ENCODE peak calls at places on chromosomes 2 and 18, in eight cellular contexts. One of them, this sample, is unnamed. For H3K4me1, the result is how much of the 10 kb centered on the place peaks cover.

GRCh38 chr2:101038455-101039255 is 36.6 kb downstream of the RPL31 start:
- DNase-seq in fibroblast of lung: no peak
- DNase-seq in tibial nerve: no peak
- DNase-seq in mammary epithelial cell: peak
- DNase-seq in body of pancreas: peak
- DNase-seq in heart right ventricle: no peak
- DNase-seq in CD8-positive, alpha-beta T cell: no peak
- DNase-seq in astrocyte: no peak
- DNase-seq in this sample: no peak

GRCh38 chr2:190927257-190927656 is 46.6 kb downstream of the GLS start:
- DNase-seq in fibroblast of lung: peak
- DNase-seq in tibial nerve: no peak
- DNase-seq in mammary epithelial cell: peak
- DNase-seq in body of pancreas: peak
- DNase-seq in heart right ventricle: no peak
- DNase-seq in CD8-positive, alpha-beta T cell: no peak
- DNase-seq in astrocyte: peak
- DNase-seq in this sample: no peak

GRCh38 chr18:8889479-8889878 is 184.1 kb downstream of the MTCL1 start:
- DNase-seq in fibroblast of lung: peak
- DNase-seq in tibial nerve: no peak
- DNase-seq in mammary epithelial cell: no peak
- DNase-seq in body of pancreas: no peak
- DNase-seq in heart right ventricle: no peak
- DNase-seq in CD8-positive, alpha-beta T cell: no peak
- DNase-seq in astrocyte: peak
- DNase-seq in this sample: no peak

GRCh38 chr18:55465313-55465712 is 122.7 kb downstream of the TCF4 start:
- DNase-seq in fibroblast of lung: no peak
- DNase-seq in tibial nerve: no peak
- DNase-seq in mammary epithelial cell: no peak
- DNase-seq in body of pancreas: no peak
- DNase-seq in heart right ventricle: no peak
- DNase-seq in CD8-positive, alpha-beta T cell: no peak
- DNase-seq in astrocyte: no peak
- DNase-seq in this sample: no peak

GRCh38 chr2:119480184-119480583 is 44.1 kb downstream of the SCTR start:
- DNase-seq in fibroblast of lung: no peak
- DNase-seq in tibial nerve: no peak
- DNase-seq in mammary epithelial cell: no peak
- DNase-seq in body of pancreas: no peak
- DNase-seq in heart right ventricle: no peak
- DNase-seq in CD8-positive, alpha-beta T cell: no peak
- DNase-seq in astrocyte: no peak
- DNase-seq in this sample: no peak

GRCh38 chr2:77161009-77161408 is 361.2 kb downstream of the LRRTM4 start:
- DNase-seq in fibroblast of lung: peak
- DNase-seq in tibial nerve: no peak
- DNase-seq in mammary epithelial cell: no peak
- DNase-seq in body of pancreas: no peak
- DNase-seq in heart right ventricle: no peak
- DNase-seq in CD8-positive, alpha-beta T cell: no peak
- DNase-seq in astrocyte: peak
- DNase-seq in this sample: no peak

GRCh38 chr18:7482342-7482741 is 84.8 kb upstream of the PTPRM start:
- DNase-seq in fibroblast of lung: no peak
- DNase-seq in tibial nerve: no peak
- DNase-seq in mammary epithelial cell: peak
- DNase-seq in body of pancreas: no peak
- DNase-seq in heart right ventricle: no peak
- DNase-seq in CD8-positive, alpha-beta T cell: no peak
- DNase-seq in astrocyte: no peak
- DNase-seq in this sample: no peak

GRCh38 chr2:134207589-134208209 is 46.2 kb upstream of the MGAT5 start:
- DNase-seq in fibroblast of lung: peak
- DNase-seq in tibial nerve: peak
- DNase-seq in mammary epithelial cell: peak
- DNase-seq in body of pancreas: peak
- DNase-seq in heart right ventricle: peak
- DNase-seq in CD8-positive, alpha-beta T cell: peak
- DNase-seq in astrocyte: no peak
- DNase-seq in this sample: peak

GRCh38 chr2:174217883-174218282 is 30.4 kb downstream of the OLA1 start:
- DNase-seq in fibroblast of lung: peak
- DNase-seq in tibial nerve: no peak
- DNase-seq in mammary epithelial cell: no peak
- DNase-seq in body of pancreas: no peak
- DNase-seq in heart right ventricle: no peak
- DNase-seq in CD8-positive, alpha-beta T cell: no peak
- DNase-seq in astrocyte: no peak
- DNase-seq in this sample: no peak

GRCh38 chr2:215929602-215930335 is 83.6 kb downstream of the MREG start:
- DNase-seq in fibroblast of lung: peak
- DNase-seq in tibial nerve: no peak
- DNase-seq in mammary epithelial cell: peak
- DNase-seq in body of pancreas: no peak
- DNase-seq in heart right ventricle: no peak
- DNase-seq in CD8-positive, alpha-beta T cell: no peak
- DNase-seq in astrocyte: peak
- DNase-seq in this sample: no peak

GRCh38 chr18:8469793-8470192 is 139.4 kb upstream of the RAB12 start:
- DNase-seq in fibroblast of lung: peak
- DNase-seq in tibial nerve: no peak
- DNase-seq in mammary epithelial cell: peak
- DNase-seq in body of pancreas: no peak
- DNase-seq in heart right ventricle: no peak
- DNase-seq in CD8-positive, alpha-beta T cell: no peak
- DNase-seq in astrocyte: peak
- DNase-seq in this sample: no peak

GRCh38 chr2:62814132-62814531 is 108.6 kb downstream of the EHBP1 start:
- DNase-seq in fibroblast of lung: peak
- DNase-seq in tibial nerve: no peak
- DNase-seq in mammary epithelial cell: peak
- DNase-seq in body of pancreas: no peak
- DNase-seq in heart right ventricle: no peak
- DNase-seq in CD8-positive, alpha-beta T cell: no peak
- DNase-seq in astrocyte: peak
- DNase-seq in this sample: no peak

GRCh38 chr2:214471990-214472389 is 61.1 kb downstream of the VWC2L start:
- DNase-seq in fibroblast of lung: peak
- DNase-seq in tibial nerve: no peak
- DNase-seq in mammary epithelial cell: no peak
- DNase-seq in body of pancreas: no peak
- DNase-seq in heart right ventricle: no peak
- DNase-seq in CD8-positive, alpha-beta T cell: no peak
- DNase-seq in astrocyte: peak
- DNase-seq in this sample: no peak

GRCh38 chr2:201580486-201580885 is 62.8 kb downstream of the TMEM237 start:
- DNase-seq in fibroblast of lung: peak
- DNase-seq in tibial nerve: no peak
- DNase-seq in mammary epithelial cell: no peak
- DNase-seq in body of pancreas: no peak
- DNase-seq in heart right ventricle: no peak
- DNase-seq in CD8-positive, alpha-beta T cell: no peak
- DNase-seq in astrocyte: peak
- DNase-seq in this sample: no peak

GRCh38 chr2:77210725-77211124 is 311.5 kb downstream of the LRRTM4 start:
- DNase-seq in fibroblast of lung: no peak
- DNase-seq in tibial nerve: no peak
- DNase-seq in mammary epithelial cell: no peak
- DNase-seq in body of pancreas: peak
- DNase-seq in heart right ventricle: no peak
- DNase-seq in CD8-positive, alpha-beta T cell: no peak
- DNase-seq in astrocyte: no peak
- DNase-seq in this sample: no peak

DNA sequence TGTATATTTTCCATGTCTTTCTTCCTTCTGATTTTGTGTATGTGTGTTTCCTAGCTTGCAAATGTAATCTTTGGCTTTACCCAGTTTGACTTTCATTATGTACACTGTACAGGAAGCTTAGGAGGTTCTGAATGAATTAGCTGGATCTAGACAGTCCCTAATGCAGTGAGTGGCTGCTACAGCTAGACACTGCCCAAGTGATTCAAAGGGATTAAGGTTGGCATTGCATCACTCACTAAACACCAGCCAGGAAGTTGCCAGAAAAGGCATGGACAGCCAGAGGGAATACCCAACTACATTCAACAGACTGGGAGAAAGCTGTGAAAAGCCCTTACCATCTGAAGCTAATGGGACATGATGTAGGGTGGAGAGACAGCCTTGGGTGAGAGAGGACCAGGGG is 316.0 kb upstream of the MEX3C start:
- DNase-seq in fibroblast of lung: no peak
- DNase-seq in tibial nerve: no peak
- DNase-seq in mammary epithelial cell: peak
- DNase-seq in body of pancreas: no peak
- DNase-seq in heart right ventricle: no peak
- DNase-seq in CD8-positive, alpha-beta T cell: no peak
- DNase-seq in astrocyte: no peak
- DNase-seq in this sample: no peak
- H3K27ac ChIP-seq in fibroblast of lung: no peak
- H3K27ac ChIP-seq in tibial nerve: no peak
- H3K27ac ChIP-seq in mammary epithelial cell: peak
- H3K27ac ChIP-seq in body of pancreas: no peak
- H3K27ac ChIP-seq in heart right ventricle: no peak
- H3K27ac ChIP-seq in CD8-positive, alpha-beta T cell: no peak
- H3K27ac ChIP-seq in astrocyte: no peak
- H3K27ac ChIP-seq in this sample: no peak

GRCh38 chr18:21262979-21263378 is 20.9 kb downstream of the GREB1L start:
- DNase-seq in fibroblast of lung: peak
- DNase-seq in tibial nerve: no peak
- DNase-seq in mammary epithelial cell: peak
- DNase-seq in body of pancreas: no peak
- DNase-seq in heart right ventricle: no peak
- DNase-seq in CD8-positive, alpha-beta T cell: no peak
- DNase-seq in astrocyte: no peak
- DNase-seq in this sample: no peak
- H3K4me1 ChIP-seq in fibroblast of lung: under half
- H3K4me1 ChIP-seq in tibial nerve: under half
- H3K4me1 ChIP-seq in mammary epithelial cell: under half
- H3K4me1 ChIP-seq in body of pancreas: under half
- H3K4me1 ChIP-seq in heart right ventricle: under half
- H3K4me1 ChIP-seq in CD8-positive, alpha-beta T cell: under half
- H3K4me1 ChIP-seq in astrocyte: under half
- H3K4me1 ChIP-seq in this sample: under half

GRCh38 chr2:72935611-72935957 is 18.3 kb downstream of the EMX1 start:
- DNase-seq in fibroblast of lung: no peak
- DNase-seq in tibial nerve: no peak
- DNase-seq in mammary epithelial cell: no peak
- DNase-seq in body of pancreas: no peak
- DNase-seq in heart right ventricle: no peak
- DNase-seq in CD8-positive, alpha-beta T cell: no peak
- DNase-seq in astrocyte: no peak
- DNase-seq in this sample: peak

GRCh38 chr2:72933207-72933606 is 15.9 kb downstream of the EMX1 start:
- DNase-seq in fibroblast of lung: no peak
- DNase-seq in tibial nerve: no peak
- DNase-seq in mammary epithelial cell: no peak
- DNase-seq in body of pancreas: no peak
- DNase-seq in heart right ventricle: no peak
- DNase-seq in CD8-positive, alpha-beta T cell: no peak
- DNase-seq in astrocyte: no peak
- DNase-seq in this sample: no peak

GRCh38 chr2:72936669-72937355 is 19.5 kb downstream of the EMX1 start:
- DNase-seq in fibroblast of lung: no peak
- DNase-seq in tibial nerve: no peak
- DNase-seq in mammary epithelial cell: no peak
- DNase-seq in body of pancreas: no peak
- DNase-seq in heart right ventricle: no peak
- DNase-seq in CD8-positive, alpha-beta T cell: no peak
- DNase-seq in astrocyte: no peak
- DNase-seq in this sample: peak

GRCh38 chr2:72933646-72934151 is 16.4 kb downstream of the EMX1 start:
- DNase-seq in fibroblast of lung: no peak
- DNase-seq in tibial nerve: no peak
- DNase-seq in mammary epithelial cell: no peak
- DNase-seq in body of pancreas: no peak
- DNase-seq in heart right ventricle: no peak
- DNase-seq in CD8-positive, alpha-beta T cell: no peak
- DNase-seq in astrocyte: no peak
- DNase-seq in this sample: no peak

GRCh38 chr2:72934683-72935610 is 17.6 kb downstream of the EMX1 start:
- DNase-seq in fibroblast of lung: no peak
- DNase-seq in tibial nerve: no peak
- DNase-seq in mammary epithelial cell: peak
- DNase-seq in body of pancreas: peak
- DNase-seq in heart right ventricle: no peak
- DNase-seq in CD8-positive, alpha-beta T cell: no peak
- DNase-seq in astrocyte: no peak
- DNase-seq in this sample: no peak
- TF ChIP-seq CTCF in fibroblast of lung: no peak
- TF ChIP-seq CTCF in tibial nerve: no peak
- TF ChIP-seq CTCF in mammary epithelial cell: peak
- TF ChIP-seq CTCF in body of pancreas: peak
- TF ChIP-seq CTCF in heart right ventricle: no peak
- TF ChIP-seq CTCF in CD8-positive, alpha-beta T cell: no peak
- TF ChIP-seq CTCF in astrocyte: no peak
- TF ChIP-seq CTCF in this sample: peak

GRCh38 chr2:127146071-127146725 is 39.2 kb upstream of the BIN1 start:
- DNase-seq in fibroblast of lung: no peak
- DNase-seq in tibial nerve: no peak
- DNase-seq in mammary epithelial cell: no peak
- DNase-seq in body of pancreas: no peak
- DNase-seq in heart right ventricle: no peak
- DNase-seq in CD8-positive, alpha-beta T cell: no peak
- DNase-seq in astrocyte: no peak
- DNase-seq in this sample: no peak

GRCh38 chr2:127146820-127147502 is 40.0 kb upstream of the BIN1 start:
- DNase-seq in fibroblast of lung: peak
- DNase-seq in tibial nerve: no peak
- DNase-seq in mammary epithelial cell: no peak
- DNase-seq in body of pancreas: no peak
- DNase-seq in heart right ventricle: no peak
- DNase-seq in CD8-positive, alpha-beta T cell: no peak
- DNase-seq in astrocyte: peak
- DNase-seq in this sample: no peak

GRCh38 chr2:127142663-127143630 is 36.0 kb upstream of the BIN1 start:
- DNase-seq in fibroblast of lung: no peak
- DNase-seq in tibial nerve: no peak
- DNase-seq in mammary epithelial cell: no peak
- DNase-seq in body of pancreas: no peak
- DNase-seq in heart right ventricle: no peak
- DNase-seq in CD8-positive, alpha-beta T cell: no peak
- DNase-seq in astrocyte: no peak
- DNase-seq in this sample: no peak

GRCh38 chr2:127143851-127144782 is 37.2 kb upstream of the BIN1 start:
- DNase-seq in fibroblast of lung: peak
- DNase-seq in tibial nerve: peak
- DNase-seq in mammary epithelial cell: peak
- DNase-seq in body of pancreas: no peak
- DNase-seq in heart right ventricle: no peak
- DNase-seq in CD8-positive, alpha-beta T cell: no peak
- DNase-seq in astrocyte: peak
- DNase-seq in this sample: no peak

GRCh38 chr2:127145255-127145899 is 38.4 kb upstream of the BIN1 start:
- DNase-seq in fibroblast of lung: peak
- DNase-seq in tibial nerve: no peak
- DNase-seq in mammary epithelial cell: peak
- DNase-seq in body of pancreas: no peak
- DNase-seq in heart right ventricle: no peak
- DNase-seq in CD8-positive, alpha-beta T cell: no peak
- DNase-seq in astrocyte: peak
- DNase-seq in this sample: no peak
- H3K27ac ChIP-seq in fibroblast of lung: no peak
- H3K27ac ChIP-seq in tibial nerve: no peak
- H3K27ac ChIP-seq in mammary epithelial cell: no peak
- H3K27ac ChIP-seq in body of pancreas: no peak
- H3K27ac ChIP-seq in heart right ventricle: no peak
- H3K27ac ChIP-seq in CD8-positive, alpha-beta T cell: no peak
- H3K27ac ChIP-seq in astrocyte: peak
- H3K27ac ChIP-seq in this sample: no peak

This sample was measured in right lobe of liver.